ENCODE peak calls at places on chromosomes 12 and 14, in seven cellular contexts. W is neuronal stem cell, B is H1, K is IMR-90, M is mesenchymal stem cell, P is H9, H is trophoblast cell. L is an unnamed sample. For H3K4me1, the result is how much of the 10 kb centered on the place peaks cover.

GRCh38 chr14:71883094-71883493 is 49.1 kb upstream of the RGS6 start:
- DNase-seq in B (no peak), M (no peak), W (no peak), P (no peak), K (no peak), H (no peak), L (no peak)

GRCh38 chr12:93323625-93324165 is 54.0 kb upstream of the NUDT4 start:
- DNase-seq in B (no peak), K (peak), W (no peak), H (no peak), P (no peak), M (peak), L (no peak)

GRCh38 chr14:63713765-63714164 is 14.1 kb downstream of the SGPP1 start:
- DNase-seq in M (peak), B (no peak), P (no peak), W (no peak), K (peak), H (peak), L (no peak)

GRCh38 chr12:124811633-124812032 is 52.0 kb downstream of the SCARB1 start:
- DNase-seq in H (no peak), K (no peak), M (no peak), W (no peak), P (no peak), B (no peak), L (no peak)

GRCh38 chr12:121538699-121539061 is 42.1 kb downstream of the KDM2B start:
- DNase-seq in H (peak), M (no peak), B (no peak), K (peak), P (peak), W (no peak), L (peak)

GRCh38 chr12:115932073-115932472 is 345.4 kb downstream of the MED13L start:
- DNase-seq in M (no peak), H (no peak), K (no peak), P (no peak), B (no peak), W (no peak), L (no peak)

GRCh38 chr14:69708586-69709169 is 58.3 kb upstream of the SRSF5 start:
- DNase-seq in K (no peak), M (no peak), H (no peak), P (peak), W (peak), B (no peak), L (peak)

GRCh38 chr14:30921305-30921704 is 46.9 kb downstream of the COCH start:
- DNase-seq in H (no peak), B (no peak), P (no peak), W (no peak), M (no peak), K (peak), L (no peak)

GRCh38 chr12:50707396-50707795 is 56.5 kb upstream of the ATF1 start:
- DNase-seq in B (no peak), K (no peak), M (no peak), P (no peak), H (no peak), W (no peak), L (no peak)

GRCh38 chr14:100278702-100279101 is 27.5 kb downstream of the SLC25A29 start:
- DNase-seq in K (peak), H (no peak), B (no peak), M (peak), W (no peak), P (no peak), L (peak)

GRCh38 chr14:92718659-92719058 is 29.8 kb downstream of the LGMN start:
- DNase-seq in K (peak), H (peak), M (peak), P (no peak), W (no peak), B (no peak), L (no peak)

GRCh38 chr12:123085730-123086487 is 65.0 kb downstream of the PITPNM2 start:
- DNase-seq in P (no peak), K (peak), B (no peak), W (no peak), H (no peak), M (peak), L (no peak)

GRCh38 chr12:65885716-65886115 is 61.4 kb downstream of the HMGA2 start:
- DNase-seq in M (no peak), H (no peak), B (no peak), W (no peak), P (no peak), K (no peak), L (no peak)

GRCh38 chr12:86137936-86138335 is 118.3 kb downstream of the MGAT4C start:
- DNase-seq in H (peak), P (no peak), B (no peak), M (peak), W (no peak), K (peak), L (no peak)

GRCh38 chr12:112126000-112126431 is 656 bp downstream of the TRAFD1 start:
- DNase-seq in K (no peak), P (peak), H (no peak), W (no peak), B (no peak), M (peak), L (no peak)

GRCh38 chr12:7638064-7638763 is 27.5 kb downstream of the APOBEC1 start:
- DNase-seq in B (peak), W (peak), M (no peak), P (peak), K (no peak), H (no peak), L (peak)

GRCh38 chr12:42483534-42483857 is 106.0 kb downstream of the PRICKLE1 start:
- DNase-seq in P (no peak), M (no peak), W (peak), H (no peak), B (no peak), K (peak), L (no peak)

GRCh38 chr12:14554281-14555008 is 13.2 kb downstream of the PLBD1 start:
- DNase-seq in H (peak), P (no peak), K (no peak), W (no peak), B (no peak), M (peak), L (peak)

GRCh38 chr14:41549282-41549681 is 57.4 kb upstream of the LRFN5 start:
- DNase-seq in M (no peak), P (no peak), H (no peak), K (no peak), W (no peak), B (no peak), L (no peak)

GRCh38 chr14:82806016-82806415 is 1272.4 kb upstream of the SEL1L start:
- DNase-seq in W (no peak), H (no peak), K (no peak), M (no peak), B (no peak), P (no peak), L (no peak)

GRCh38 chr14:89926709-89927108 is 27.8 kb downstream of the EFCAB11 start:
- DNase-seq in K (peak), W (no peak), M (no peak), B (no peak), H (no peak), P (no peak), L (no peak)

GRCh38 chr14:73660511-73660910 is 15.7 kb downstream of the DNAL1 start:
- DNase-seq in W (no peak), H (no peak), P (no peak), K (no peak), B (no peak), M (no peak), L (no peak)

GRCh38 chr12:71710276-71711125 is 24.6 kb downstream of the TMEM19 start:
- DNase-seq in B (peak), H (peak), K (peak), W (no peak), M (peak), P (no peak), L (peak)

GRCh38 chr12:132025526-132025925 is 75.8 kb downstream of the EP400 start:
- DNase-seq in M (no peak), W (no peak), K (no peak), B (no peak), P (no peak), H (no peak), L (no peak)

GRCh38 chr12:124947561-124948398 is 33.3 kb upstream of the UBC start:
- DNase-seq in B (no peak), M (no peak), K (no peak), W (no peak), P (no peak), H (no peak), L (no peak)

GRCh38 chr12:49296836-49297694 is 2.1 kb downstream of the PRPH start:
- DNase-seq in W (no peak), H (no peak), K (no peak), M (no peak), B (no peak), P (peak), L (peak)

GRCh38 chr12:113298472-113298817 is 36.5 kb downstream of the SLC8B1 start:
- DNase-seq in K (no peak), M (no peak), B (no peak), W (no peak), P (no peak), H (no peak), L (no peak)

GRCh38 chr14:49962616-49963015 is 69.7 kb downstream of the ARF6 start:
- DNase-seq in B (no peak), W (no peak), K (no peak), P (no peak), M (no peak), H (peak), L (peak)

GRCh38 chr14:93231129-93231979 is 24.3 kb downstream of the UBR7 start:
- DNase-seq in K (peak), B (no peak), M (no peak), W (no peak), P (no peak), H (peak), L (no peak)

GRCh38 chr14:77988966-77989365 is 181.2 kb upstream of the NRXN3 start:
- DNase-seq in H (no peak), B (no peak), K (peak), M (no peak), P (no peak), W (no peak), L (no peak)

GRCh38 chr14:58987601-58988000 is 200.9 kb upstream of the DAAM1 start:
- DNase-seq in B (no peak), M (no peak), K (no peak), H (no peak), W (no peak), P (no peak), L (no peak)

GRCh38 chr12:104348994-104349494 is 45.5 kb downstream of the EID3 start:
- DNase-seq in K (no peak), P (no peak), W (no peak), H (no peak), B (no peak), M (no peak), L (no peak)

GRCh38 chr12:113214938-113215400 is 6.3 kb upstream of the TPCN1 start:
- DNase-seq in M (peak), W (no peak), P (no peak), K (peak), H (peak), B (no peak), L (peak)

GRCh38 chr12:117686911-117687377 is 281.8 kb downstream of the KSR2 start:
- DNase-seq in H (no peak), K (no peak), M (peak), B (no peak), W (no peak), P (no peak), L (peak)

GRCh38 chr14:99899578-99900178 is 106.5 kb downstream of the EML1 start:
- DNase-seq in B (no peak), W (no peak), H (no peak), P (no peak), M (peak), K (peak), L (no peak)

GRCh38 chr12:100481021-100481420 is 7.4 kb downstream of the NR1H4 start:
- DNase-seq in B (no peak), K (no peak), W (no peak), P (no peak), H (no peak), M (no peak), L (no peak)

GRCh38 chr12:25197608-25198007 is 2.6 kb downstream of the ETFRF1 start:
- DNase-seq in B (no peak), K (no peak), H (no peak), W (no peak), M (no peak), P (no peak), L (no peak)

GRCh38 chr14:92603309-92604257 is 90.0 kb downstream of the RIN3 start:
- DNase-seq in P (no peak), K (peak), B (no peak), W (peak), H (no peak), M (peak), L (peak)

GRCh38 chr14:104924421-104925213 is at the start of gene PLD4:
- DNase-seq in P (no peak), H (no peak), M (no peak), B (no peak), K (no peak), W (no peak), L (no peak)

GRCh38 chr14:61437383-61437782 is 116.0 kb downstream of the PRKCH start:
- DNase-seq in M (peak), W (no peak), K (no peak), P (no peak), H (no peak), B (no peak), L (no peak)
- H3K4me1 ChIP-seq in M (under half), W (under half), K (under half), P (under half), H (under half), B (under half), L (under half)

GRCh38 chr12:4292266-4293063 is 18.9 kb downstream of the CCND2 start:
- DNase-seq in W (no peak), H (no peak), B (no peak), M (no peak), K (no peak), P (no peak), L (no peak)

GRCh38 chr12:4297617-4298016 is 23.4 kb upstream of the TIGAR start:
- DNase-seq in K (no peak), W (no peak), B (no peak), H (no peak), P (no peak), M (no peak), L (no peak)

GRCh38 chr12:4296749-4297148 is 23.2 kb downstream of the CCND2 start:
- DNase-seq in W (no peak), H (no peak), P (no peak), M (no peak), K (no peak), B (no peak), L (no peak)

GRCh38 chr12:4293299-4293941 is 19.9 kb downstream of the CCND2 start:
- DNase-seq in M (no peak), B (no peak), P (no peak), W (no peak), H (no peak), K (no peak), L (no peak)

GRCh38 chr12:4293942-4294505 is 20.5 kb downstream of the CCND2 start:
- DNase-seq in H (no peak), B (no peak), M (no peak), K (no peak), P (no peak), W (no peak), L (no peak)
- H3K23ac ChIP-seq in H (no peak), B (no peak), M (no peak), K (no peak), P (no peak), W (no peak), L (no peak)

DNA sequence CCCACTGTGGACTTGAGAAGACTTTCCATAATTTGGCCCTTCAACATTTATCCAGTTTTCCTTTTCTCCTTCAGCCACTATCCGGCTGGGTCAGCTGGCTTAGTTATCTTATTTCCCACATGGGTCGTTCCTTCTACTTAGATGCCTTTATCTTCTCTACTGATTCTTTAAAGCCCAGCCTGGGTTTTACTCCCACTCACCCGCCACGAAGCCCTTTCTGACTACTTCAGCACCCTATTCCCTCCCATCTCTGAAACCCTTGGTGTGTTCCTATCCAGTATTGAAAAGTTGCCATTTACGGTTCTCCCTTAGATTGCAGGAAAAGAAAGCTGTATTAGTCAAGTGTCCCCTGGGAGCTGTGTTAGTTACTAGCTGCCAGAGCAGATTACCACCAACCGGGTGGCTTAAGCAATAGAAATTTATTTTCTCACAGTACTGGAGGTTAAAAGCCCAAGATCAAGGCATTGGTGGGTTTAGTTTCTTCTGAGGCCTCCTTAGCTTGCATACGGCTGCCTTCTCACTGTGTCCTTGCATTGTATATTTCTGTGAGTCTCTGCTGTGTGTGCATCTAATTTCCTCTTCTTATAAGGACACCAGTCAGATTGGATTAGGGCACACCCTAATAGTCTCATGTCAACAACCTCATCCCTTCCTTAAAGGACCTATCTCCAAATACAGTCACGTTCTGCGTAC is 105.5 kb downstream of the GPATCH2L start:
- DNase-seq in P (no peak), W (no peak), M (no peak), B (no peak), K (no peak), H (no peak), L (no peak)
- H4K8ac ChIP-seq in P (no peak), W (no peak), M (no peak), B (no peak), K (no peak), H (no peak), L (no peak)

GRCh38 chr12:6372403-6373003 is 2.9 kb downstream of the SCNN1A start:
- DNase-seq in W (no peak), B (no peak), H (peak), M (peak), P (no peak), K (peak), L (peak)
- H3K4me1 ChIP-seq in W (half or more), B (half or more), H (under half), M (half or more), P (under half), K (under half), L (under half)